ENCODE peak calls at places on chromosomes 7 and 10, in nine cellular contexts. Q, J, D, T, R, W, K, U and X are unnamed samples.
A peak's percentile ranks its signal among the peaks of the same experiment; 100 is the strongest.

GRCh38 chr10:30063098-30063497 is 3.7 kb upstream of the JCAD start:
- DNase-seq in Q (no peak), J (no peak), D (no peak), T (no peak), R (no peak), W (no peak), K (no peak), U (no peak), X (no peak)

GRCh38 chr7:140597425-140597949 is 43.1 kb downstream of the DENND2A start:
- DNase-seq in Q (no peak), J (no peak), D (no peak), T (no peak), R (no peak), W (peak; percentile 6), K (no peak), U (no peak), X (no peak)

GRCh38 chr7:1943326-1943725 is 273.2 kb downstream of the ELFN1 start:
- DNase-seq in Q (no peak), J (no peak), D (no peak), T (no peak), R (no peak), W (no peak), K (no peak), U (no peak), X (peak; percentile 24)

GRCh38 chr10:58817499-58817898 is 304.8 kb downstream of the BICC1 start:
- DNase-seq in Q (no peak), J (no peak), D (no peak), T (no peak), R (no peak), W (no peak), K (no peak), U (no peak), X (no peak)

GRCh38 chr10:79299397-79300370 is 47.6 kb upstream of the PPIF start:
- DNase-seq in Q (peak; percentile 87), J (no peak), D (no peak), T (no peak), R (no peak), W (no peak), K (no peak), U (no peak), X (no peak)

GRCh38 chr7:47638679-47639306 is 56.9 kb upstream of the TNS3 start:
- DNase-seq in Q (peak; percentile 89), J (no peak), D (no peak), T (no peak), R (no peak), W (no peak), K (peak; percentile 45), U (peak; percentile 81), X (no peak)

GRCh38 chr10:97498841-97499560 is at the start of gene UBTD1:
- DNase-seq in Q (peak; percentile 82), J (peak; percentile 56), D (peak; percentile 34), T (no peak), R (no peak), W (peak; percentile 84), K (peak; percentile 81), U (peak; percentile 63), X (peak; percentile 62)

GRCh38 chr7:116113310-116113709 is 82.7 kb upstream of the TFEC start:
- DNase-seq in Q (no peak), J (no peak), D (no peak), T (no peak), R (no peak), W (no peak), K (no peak), U (no peak), X (no peak)

GRCh38 chr7:122059516-122059915 is 84.5 kb downstream of the AASS start:
- DNase-seq in Q (no peak), J (no peak), D (no peak), T (no peak), R (no peak), W (no peak), K (no peak), U (no peak), X (peak; percentile 77)

GRCh38 chr10:28676297-28676967 is 889 bp upstream of the BAMBI start:
- DNase-seq in Q (peak; percentile 70), J (peak; percentile 49), D (no peak), T (no peak), R (no peak), W (no peak), K (no peak), U (peak; percentile 48), X (peak; percentile 82)

GRCh38 chr10:9792181-9792580 is 1225.5 kb upstream of the CELF2 start:
- DNase-seq in Q (no peak), J (no peak), D (no peak), T (no peak), R (no peak), W (no peak), K (no peak), U (no peak), X (no peak)

GRCh38 chr7:117582219-117582704 is 102.4 kb downstream of the CFTR start:
- DNase-seq in Q (peak; percentile 76), J (peak; percentile 91), D (no peak), T (no peak), R (no peak), W (no peak), K (peak; percentile 56), U (no peak), X (no peak)

GRCh38 chr10:101834341-101834740 is 9.3 kb downstream of the KCNIP2 start:
- DNase-seq in Q (no peak), J (peak; percentile 35), D (no peak), T (no peak), R (no peak), W (peak; percentile 85), K (no peak), U (no peak), X (no peak)

GRCh38 chr10:47257396-47258120 is 42.4 kb upstream of the GDF10 start:
- DNase-seq in Q (no peak), J (no peak), D (peak; percentile 39), T (no peak), R (peak; percentile 48), W (no peak), K (no peak), U (no peak), X (no peak)

GRCh38 chr7:156379242-156380070 is 261.1 kb upstream of the RNF32 start:
- DNase-seq in Q (no peak), J (no peak), D (no peak), T (no peak), R (no peak), W (no peak), K (peak; percentile 32), U (no peak), X (peak; percentile 73)

GRCh38 chr7:139358541-139359365 is 941 bp upstream of the LUC7L2 start:
- DNase-seq in Q (no peak), J (peak; percentile 50), D (peak; percentile 34), T (peak; percentile 33), R (peak; percentile 30), W (peak; percentile 72), K (peak; percentile 17), U (no peak), X (peak; percentile 2)

GRCh38 chr10:18164093-18164492 is 23.9 kb downstream of the CACNB2 start:
- DNase-seq in Q (no peak), J (no peak), D (no peak), T (no peak), R (no peak), W (no peak), K (no peak), U (no peak), X (no peak)

GRCh38 chr10:31770307-31770902 is 158.2 kb downstream of the ARHGAP12 start:
- DNase-seq in Q (no peak), J (no peak), D (peak; percentile 63), T (no peak), R (peak; percentile 34), W (peak; percentile 74), K (peak; percentile 52), U (no peak), X (peak; percentile 44)

GRCh38 chr7:29684787-29685650 is 121.3 kb upstream of the WIPF3 start:
- DNase-seq in Q (peak; percentile 85), J (peak; percentile 85), D (peak; percentile 22), T (no peak), R (peak; percentile 45), W (peak; percentile 93), K (peak; percentile 90), U (peak; percentile 75), X (peak; percentile 74)
- H3K4me1 ChIP-seq in Q (no peaks in the 10 kb centered on the region), J (no peaks in the 10 kb centered on the region), D (peaks cover 3% of the 10 kb centered on the region), T (peaks cover 5% of the 10 kb centered on the region), R (no peaks in the 10 kb centered on the region), W (no peaks in the 10 kb centered on the region), K (no peaks in the 10 kb centered on the region), U (no peaks in the 10 kb centered on the region), X (peaks cover 7% of the 10 kb centered on the region)

DNA sequence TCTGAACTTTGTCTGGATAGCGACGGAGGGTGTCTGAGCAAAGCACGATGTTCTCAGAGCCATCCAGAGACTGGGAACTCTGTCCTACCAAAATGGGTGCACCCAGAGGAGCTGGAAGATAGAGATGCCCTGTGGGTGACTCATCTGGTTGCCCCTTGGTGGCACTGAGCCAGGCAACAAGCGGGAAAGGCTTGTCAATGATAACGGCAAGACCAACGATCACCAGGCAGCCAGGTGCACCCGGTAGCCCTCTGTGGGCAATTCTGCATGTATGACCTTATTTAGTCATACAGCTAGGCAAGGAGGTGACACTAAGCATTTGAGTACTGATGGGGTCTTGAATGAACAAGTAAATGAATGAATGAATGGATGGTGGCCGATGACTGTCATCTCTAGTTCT is 2.8 kb upstream of the ELN start:
- DNase-seq in Q (no peak), J (no peak), D (no peak), T (no peak), R (no peak), W (no peak), K (no peak), U (no peak), X (no peak)
- H3K4me3 ChIP-seq in Q (no peak overlapping the region), J (no peak overlapping the region), D (no peak overlapping the region), T (no peak overlapping the region), R (no peak overlapping the region), W (no peak overlapping the region), K (no peak overlapping the region), U (no peak overlapping the region), X (no peak overlapping the region)

DNA sequence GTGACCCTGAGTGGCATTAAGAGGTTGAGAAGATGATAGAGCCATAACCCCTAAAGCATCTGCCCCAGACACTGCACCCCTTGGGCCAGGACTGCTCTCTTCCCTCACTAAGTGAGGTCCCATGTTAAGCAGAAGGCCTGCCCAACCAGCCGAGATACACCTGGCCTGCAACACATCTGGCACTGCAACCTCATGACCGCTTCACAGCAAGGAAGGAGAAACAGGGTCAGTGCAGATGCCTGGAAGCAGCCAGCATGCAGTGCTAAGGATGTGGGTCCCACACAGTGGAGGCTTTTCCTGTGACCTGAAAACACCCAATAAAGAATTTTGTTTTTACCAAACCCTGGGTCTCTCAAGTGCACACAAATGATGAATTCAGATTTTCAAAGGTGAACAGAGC is 7.4 kb downstream of the NOD1 start:
- DNase-seq in Q (no peak), J (no peak), D (no peak), T (no peak), R (no peak), W (no peak), K (no peak), U (peak; percentile 69), X (no peak)
- H3K4me1 ChIP-seq in Q (no peaks in the 10 kb centered on the region), J (peaks cover 4% of the 10 kb centered on the region), D (peaks cover 20% of the 10 kb centered on the region), T (no peaks in the 10 kb centered on the region), R (peaks cover 31% of the 10 kb centered on the region), W (peaks cover 98% of the 10 kb centered on the region), K (peaks cover 52% of the 10 kb centered on the region), U (peaks cover 42% of the 10 kb centered on the region), X (peaks cover 11% of the 10 kb centered on the region)

GRCh38 chr7:90821961-90822620 is 226.0 kb downstream of the CDK14 start:
- DNase-seq in Q (no peak), J (no peak), D (no peak), T (no peak), R (no peak), W (no peak), K (no peak), U (no peak), X (no peak)

GRCh38 chr7:90816511-90817142 is 220.5 kb downstream of the CDK14 start:
- DNase-seq in Q (no peak), J (no peak), D (no peak), T (no peak), R (no peak), W (no peak), K (peak; percentile 64), U (peak; percentile 33), X (no peak)

GRCh38 chr7:90817846-90818245 is 221.7 kb downstream of the CDK14 start:
- DNase-seq in Q (no peak), J (no peak), D (no peak), T (no peak), R (no peak), W (no peak), K (no peak), U (no peak), X (no peak)
- H3K4me3 ChIP-seq in Q (no peak overlapping the region), J (no peak overlapping the region), D (no peak overlapping the region), T (no peak overlapping the region), R (no peak overlapping the region), W (no peak overlapping the region), K (no peak overlapping the region), U (no peak overlapping the region), X (no peak overlapping the region)